ENCODE peak calls at places on chromosomes 3 and 15, in four cellular contexts. V is GM12878, K is IMR-90, N is K562. L is an unnamed sample.
A peak's percentile ranks its signal among the peaks of the same experiment; 100 is the strongest.

GRCh38 chr3:167406876-167407492 is 26.9 kb upstream of the ZBBX start:
- DNase-seq in N (no peak), V (no peak), K (peak; percentile 15), L (peak; percentile 53)

GRCh38 chr3:45035441-45036301 is 9.6 kb downstream of the CLEC3B start:
- DNase-seq in V (no peak), N (no peak), K (peak; percentile 35), L (no peak)

GRCh38 chr3:128360705-128361271 is 105.9 kb downstream of the DNAJB8 start:
- DNase-seq in N (no peak), V (no peak), K (no peak), L (no peak)

GRCh38 chr3:29247088-29247745 is 33.7 kb upstream of the RBMS3 start:
- DNase-seq in K (no peak), N (no peak), V (no peak), L (no peak)

GRCh38 chr3:42515391-42515916 is 13.0 kb downstream of the VIPR1 start:
- DNase-seq in N (no peak), K (no peak), V (no peak), L (no peak)

GRCh38 chr3:133256787-133257483 is 142.9 kb upstream of the BFSP2 start:
- DNase-seq in K (no peak), N (no peak), V (peak; percentile 5), L (no peak)

GRCh38 chr3:4052691-4053090 is 250.5 kb upstream of the SETMAR start:
- DNase-seq in N (no peak), V (no peak), K (no peak), L (no peak)

GRCh38 chr15:68303560-68304436 is 26.3 kb downstream of the FEM1B start:
- DNase-seq in V (no peak), K (no peak), N (no peak), L (peak; percentile 43)

GRCh38 chr15:59543721-59544547 is 67.6 kb upstream of the GCNT3 start:
- DNase-seq in K (no peak), N (no peak), V (peak; percentile 78), L (no peak)

GRCh38 chr15:32688151-32688639 is 29.6 kb upstream of the GREM1 start:
- DNase-seq in K (peak; percentile 41), N (no peak), V (no peak), L (peak; percentile 85)

GRCh38 chr15:71746719-71747118 is 63.6 kb upstream of the NR2E3 start:
- DNase-seq in K (no peak), V (no peak), N (no peak), L (peak; percentile 45)

GRCh38 chr15:77107531-77108355 is 36.8 kb upstream of the TSPAN3 start:
- DNase-seq in V (no peak), N (peak; percentile 37), K (peak; percentile 60), L (peak; percentile 53)

GRCh38 chr3:125072749-125073404 is 17.1 kb upstream of the HEG1 start:
- DNase-seq in V (no peak), N (no peak), K (no peak), L (no peak)

GRCh38 chr15:72865486-72865885 is 81.9 kb upstream of the ADPGK start:
- DNase-seq in K (no peak), V (no peak), N (no peak), L (no peak)

GRCh38 chr15:42001236-42001635 is 19.6 kb downstream of the PLA2G4E start:
- DNase-seq in V (no peak), N (no peak), K (no peak), L (no peak)

GRCh38 chr15:71136159-71137137 is 21.2 kb downstream of the THSD4 start:
- DNase-seq in V (no peak), N (no peak), K (peak; percentile 90), L (peak; percentile 70)

GRCh38 chr3:196458063-196458462 is 25.8 kb upstream of the UBXN7 start:
- DNase-seq in N (no peak), V (no peak), K (no peak), L (no peak)

GRCh38 chr3:61331937-61332590 is 80.8 kb upstream of the FHIT start:
- DNase-seq in K (no peak), V (no peak), N (no peak), L (no peak)

GRCh38 chr15:100910119-100910518 is 9.0 kb upstream of the LRRK1 start:
- DNase-seq in V (no peak), N (no peak), K (no peak), L (no peak)

GRCh38 chr3:129942296-129942695 is 32.2 kb upstream of the TRH start:
- DNase-seq in V (no peak), N (peak; percentile 53), K (peak; percentile 49), L (peak; percentile 60)

GRCh38 chr3:51591231-51591630 is 52.7 kb downstream of the RAD54L2 start:
- DNase-seq in N (no peak), V (no peak), K (peak; percentile 22), L (no peak)

GRCh38 chr3:71206305-71206704 is 377.2 kb downstream of the FOXP1 start:
- DNase-seq in V (no peak), K (no peak), N (no peak), L (no peak)
- H3K4me2 ChIP-seq in V (no peak overlapping the region), K (no peak overlapping the region), N (no peak overlapping the region), L (no peak overlapping the region)

GRCh38 chr3:111845996-111846395 is 13.1 kb upstream of the PHLDB2 start:
- DNase-seq in K (peak; percentile 76), V (no peak), N (no peak), L (no peak)
- TF ChIP-seq ELK1 in K (no peak), V (no peak), N (no peak), L (no peak)

GRCh38 chr15:49900836-49901235 is 218.2 kb downstream of the ATP8B4 start:
- DNase-seq in K (no peak), V (no peak), N (no peak), L (no peak)
- H3K4me2 ChIP-seq in K (peak overlapping the region; percentile 73), V (no peak overlapping the region), N (no peak overlapping the region), L (no peak overlapping the region)

DNA sequence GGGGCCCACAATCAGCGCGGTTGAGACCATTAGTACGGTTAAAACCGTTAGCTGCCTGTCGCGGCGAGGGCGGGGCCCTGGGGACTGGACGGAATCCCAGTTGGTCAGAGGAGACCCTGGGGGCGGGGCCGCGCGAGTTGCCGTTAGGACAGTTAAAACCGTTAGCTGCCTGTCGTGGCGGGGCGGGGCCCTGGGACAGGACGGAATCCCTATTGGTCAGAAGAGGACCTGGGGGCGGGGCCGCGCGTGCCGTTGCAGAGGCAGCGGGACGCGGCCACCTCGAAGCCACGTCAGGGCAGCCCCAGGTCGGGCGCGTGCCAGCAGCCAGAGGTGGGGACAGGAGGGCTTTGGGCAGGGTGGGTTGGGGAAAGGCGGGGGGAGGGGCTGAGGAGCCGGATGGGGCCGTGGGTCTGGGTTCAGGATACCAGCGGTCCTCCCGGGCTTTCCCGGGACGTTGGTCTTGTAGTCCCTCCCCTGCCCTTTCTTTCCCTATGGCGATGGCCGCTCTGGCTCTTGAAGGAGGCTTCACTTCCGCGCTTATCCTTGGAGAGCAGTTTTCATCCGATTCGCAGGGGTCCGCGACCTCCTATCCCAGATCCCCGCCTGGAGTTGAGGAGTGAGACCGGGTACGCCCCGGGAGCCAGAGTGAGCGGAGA is 28.0 kb downstream of the KLHDC8B start:
- DNase-seq in V (no peak), N (no peak), K (peak; percentile 24), L (no peak)
- TF ChIP-seq ELK1 in V (no peak), N (no peak), K (no peak), L (no peak)